ENCODE peak calls at places on chromosome 21, in four cellular contexts. E is RWPE1, X is lower lobe of right lung, I is A549. T is an unnamed sample.

GRCh38 chr21:33496345-33496744 is 4.8 kb upstream of the DNAJC28 start:
- DNase-seq in E (no peak), X (no peak), I (no peak), T (no peak)

GRCh38 chr21:43950481-43950880 is 61.6 kb upstream of the TRAPPC10 start:
- DNase-seq in E (no peak), X (no peak), I (no peak), T (no peak)

GRCh38 chr21:26469789-26470188 is 103.3 kb downstream of the CYYR1 start:
- DNase-seq in E (peak; percentile 53), X (no peak), I (no peak), T (peak; percentile 69)

GRCh38 chr21:46183910-46184624 is at the start of gene SPATC1L:
- DNase-seq in E (peak; percentile 84), X (peak; percentile 82), I (no peak), T (peak; percentile 12)

GRCh38 chr21:45981641-45982255 is at the start of gene COL6A1:
- DNase-seq in E (peak; percentile 55), X (peak; percentile 70), I (no peak), T (no peak)

GRCh38 chr21:32978346-32979270 is 47.1 kb upstream of the OLIG2 start:
- DNase-seq in E (no peak), X (no peak), I (no peak), T (no peak)

GRCh38 chr21:43825936-43826622 is 36.7 kb downstream of the RRP1 start:
- DNase-seq in E (no peak), X (peak; percentile 57), I (no peak), T (no peak)

GRCh38 chr21:44557491-44558328 is 885 bp downstream of the KRTAP10-3 start:
- DNase-seq in E (no peak), X (peak; percentile 39), I (no peak), T (no peak)

GRCh38 chr21:15264084-15264483 is 199.3 kb upstream of the NRIP1 start:
- DNase-seq in E (no peak), X (no peak), I (no peak), T (no peak)

GRCh38 chr21:24693779-24694178 is 913.5 kb downstream of the MRPL39 start:
- DNase-seq in E (no peak), X (no peak), I (no peak), T (no peak)

GRCh38 chr21:38597436-38597835 is 99.2 kb upstream of the ERG start:
- DNase-seq in E (no peak), X (no peak), I (no peak), T (no peak)

GRCh38 chr21:18449586-18449985 is 46.0 kb upstream of the TMPRSS15 start:
- DNase-seq in E (peak; percentile 3), X (no peak), I (no peak), T (no peak)

GRCh38 chr21:25536752-25537151 is 70.5 kb downstream of the MRPL39 start:
- DNase-seq in E (no peak), X (no peak), I (no peak), T (no peak)

GRCh38 chr21:44767834-44768831 is 33.5 kb downstream of the UBE2G2 start:
- DNase-seq in E (no peak), X (no peak), I (no peak), T (no peak)

GRCh38 chr21:45300786-45301520 is 13.3 kb upstream of the POFUT2 start:
- DNase-seq in E (no peak), X (peak; percentile 46), I (no peak), T (no peak)

GRCh38 chr21:43866659-43867331 is 1.8 kb downstream of the AGPAT3 start:
- DNase-seq in E (no peak), X (no peak), I (no peak), T (no peak)

GRCh38 chr21:45766055-45766454 is 122.5 kb downstream of the PCBP3 start:
- DNase-seq in E (no peak), X (no peak), I (no peak), T (no peak)

GRCh38 chr21:15788847-15789548 is 59.2 kb downstream of the USP25 start:
- DNase-seq in E (peak; percentile 34), X (no peak), I (no peak), T (no peak)

GRCh38 chr21:41112740-41113692 is 54.9 kb upstream of the BACE2 start:
- DNase-seq in E (no peak), X (no peak), I (no peak), T (peak; percentile 63)

GRCh38 chr21:44407493-44407892 is 47.8 kb upstream of the LRRC3 start:
- DNase-seq in E (no peak), X (no peak), I (no peak), T (no peak)

GRCh38 chr21:19507682-19508260 is 1104.2 kb upstream of the TMPRSS15 start:
- DNase-seq in E (no peak), X (no peak), I (no peak), T (no peak)

GRCh38 chr21:46664316-46664995 is 29.0 kb downstream of the PRMT2 start:
- DNase-seq in E (no peak), X (no peak), I (no peak), T (no peak)

GRCh38 chr21:35831791-35832190 is 228.5 kb downstream of the SETD4 start:
- DNase-seq in E (no peak), X (no peak), I (no peak), T (no peak)

DNA sequence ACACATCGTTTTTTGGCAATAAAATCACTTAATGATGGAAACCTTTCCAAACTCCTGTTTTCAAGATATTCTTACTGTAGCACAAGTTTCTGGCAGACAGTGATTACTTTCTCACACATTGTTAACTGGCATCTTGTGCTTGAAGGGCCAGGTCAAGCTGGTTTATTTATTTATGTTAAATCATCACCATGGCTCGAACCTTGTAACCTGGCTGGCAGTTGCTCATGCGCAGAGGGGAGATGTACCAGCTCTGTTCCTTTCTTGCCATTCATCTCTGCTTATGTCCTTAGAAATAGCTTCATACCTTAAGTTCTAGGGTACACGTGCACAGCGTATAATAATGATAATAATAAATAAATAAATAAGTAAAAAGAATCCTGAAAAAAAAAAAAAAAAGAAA is 10.3 kb upstream of the RCAN1 start:
- DNase-seq in E (no peak), X (no peak), I (no peak), T (no peak)
- H3K27ac ChIP-seq in E (no peak overlapping the region), X (no peak overlapping the region), I (no peak overlapping the region), T (no peak overlapping the region)

GRCh38 chr21:30227633-30228404 is 11.9 kb upstream of the CLDN8 start:
- DNase-seq in E (peak; percentile 82), X (no peak), I (no peak), T (peak; percentile 100)
- H3K27ac ChIP-seq in E (peak overlapping the region; percentile 81), X (no peak overlapping the region), I (no peak overlapping the region), T (peak overlapping the region; percentile 34)

GRCh38 chr21:37367301-37367757 is 756 bp downstream of the DYRK1A start:
- DNase-seq in E (no peak), X (no peak), I (no peak), T (no peak)

GRCh38 chr21:37363936-37364335 is 2.6 kb upstream of the DYRK1A start:
- DNase-seq in E (no peak), X (no peak), I (no peak), T (no peak)

GRCh38 chr21:37366488-37367300 is at the start of gene DYRK1A:
- DNase-seq in E (peak; percentile 99), X (peak; percentile 97), I (peak; percentile 85), T (peak; percentile 95)

GRCh38 chr21:37364722-37365121 is 1.9 kb upstream of the DYRK1A start:
- DNase-seq in E (no peak), X (no peak), I (no peak), T (no peak)

GRCh38 chr21:37365657-37366487 is 701 bp upstream of the DYRK1A start:
- DNase-seq in E (peak; percentile 63), X (peak; percentile 84), I (peak; percentile 19), T (no peak)
- H3K27ac ChIP-seq in E (peak overlapping the region; percentile 98), X (peak overlapping the region; percentile 99), I (peak overlapping the region; percentile 99), T (peak overlapping the region; percentile 97)

DNA sequence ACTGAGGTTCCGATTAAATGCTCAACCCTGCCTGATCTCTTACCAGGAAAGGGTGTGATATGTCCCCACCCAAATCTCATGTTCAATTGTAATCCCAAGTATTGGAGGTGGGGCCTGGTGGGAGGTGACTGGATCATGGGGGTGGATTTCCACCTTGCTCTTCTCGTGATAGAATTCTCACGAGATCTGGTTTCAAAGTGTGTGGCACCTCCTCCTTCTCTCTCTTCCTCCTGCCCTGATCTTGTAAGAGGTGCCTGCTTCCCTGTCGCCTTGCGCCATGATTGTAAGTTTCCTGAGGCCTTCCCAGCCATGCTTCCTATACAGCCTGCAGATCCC is 34.9 kb downstream of the RSPH1 start:
- DNase-seq in E (no peak), X (no peak), I (no peak), T (no peak)
- H3K27ac ChIP-seq in E (no peak overlapping the region), X (no peak overlapping the region), I (no peak overlapping the region), T (no peak overlapping the region)

T was measured in epithelial cell of prostate.